ENCODE peak calls at places on chromosomes 11 and 22, in seven cellular contexts. One of them, this sample, is unnamed.

GRCh38 chr22:49291781-49292180 is 535.9 kb downstream of the BRD1 start:
- DNase-seq in neuronal stem cell: no peak
- DNase-seq in IMR-90: no peak
- DNase-seq in H1: no peak
- DNase-seq in H9: no peak
- DNase-seq in mesenchymal stem cell: no peak
- DNase-seq in trophoblast cell: no peak
- DNase-seq in this sample: no peak

GRCh38 chr11:15629690-15630321 is 515.1 kb downstream of the INSC start:
- DNase-seq in neuronal stem cell: no peak
- DNase-seq in IMR-90: no peak
- DNase-seq in H1: no peak
- DNase-seq in H9: peak
- DNase-seq in mesenchymal stem cell: no peak
- DNase-seq in trophoblast cell: peak
- DNase-seq in this sample: peak

GRCh38 chr11:38460429-38460828 is 1862.4 kb upstream of the RAG2 start:
- DNase-seq in neuronal stem cell: no peak
- DNase-seq in IMR-90: peak
- DNase-seq in H1: no peak
- DNase-seq in H9: no peak
- DNase-seq in mesenchymal stem cell: no peak
- DNase-seq in trophoblast cell: no peak
- DNase-seq in this sample: no peak

GRCh38 chr11:75855191-75855590 is 40.2 kb downstream of the UVRAG start:
- DNase-seq in neuronal stem cell: no peak
- DNase-seq in IMR-90: no peak
- DNase-seq in H1: no peak
- DNase-seq in H9: no peak
- DNase-seq in mesenchymal stem cell: no peak
- DNase-seq in trophoblast cell: no peak
- DNase-seq in this sample: no peak

GRCh38 chr11:92880391-92880790 is 89.1 kb upstream of the MTNR1B start:
- DNase-seq in neuronal stem cell: no peak
- DNase-seq in IMR-90: no peak
- DNase-seq in H1: no peak
- DNase-seq in H9: no peak
- DNase-seq in mesenchymal stem cell: no peak
- DNase-seq in trophoblast cell: no peak
- DNase-seq in this sample: no peak

GRCh38 chr11:69691449-69691848 is 12.4 kb downstream of the FGF19 start:
- DNase-seq in neuronal stem cell: no peak
- DNase-seq in IMR-90: peak
- DNase-seq in H1: no peak
- DNase-seq in H9: no peak
- DNase-seq in mesenchymal stem cell: no peak
- DNase-seq in trophoblast cell: peak
- DNase-seq in this sample: peak

GRCh38 chr22:48715511-48715910 is 1112.2 kb downstream of the BRD1 start:
- DNase-seq in neuronal stem cell: no peak
- DNase-seq in IMR-90: no peak
- DNase-seq in H1: no peak
- DNase-seq in H9: no peak
- DNase-seq in mesenchymal stem cell: no peak
- DNase-seq in trophoblast cell: no peak
- DNase-seq in this sample: no peak

GRCh38 chr11:118834428-118835028 is 43.6 kb upstream of the DDX6 start:
- DNase-seq in neuronal stem cell: no peak
- DNase-seq in IMR-90: peak
- DNase-seq in H1: no peak
- DNase-seq in H9: no peak
- DNase-seq in mesenchymal stem cell: peak
- DNase-seq in trophoblast cell: no peak
- DNase-seq in this sample: no peak

DNA sequence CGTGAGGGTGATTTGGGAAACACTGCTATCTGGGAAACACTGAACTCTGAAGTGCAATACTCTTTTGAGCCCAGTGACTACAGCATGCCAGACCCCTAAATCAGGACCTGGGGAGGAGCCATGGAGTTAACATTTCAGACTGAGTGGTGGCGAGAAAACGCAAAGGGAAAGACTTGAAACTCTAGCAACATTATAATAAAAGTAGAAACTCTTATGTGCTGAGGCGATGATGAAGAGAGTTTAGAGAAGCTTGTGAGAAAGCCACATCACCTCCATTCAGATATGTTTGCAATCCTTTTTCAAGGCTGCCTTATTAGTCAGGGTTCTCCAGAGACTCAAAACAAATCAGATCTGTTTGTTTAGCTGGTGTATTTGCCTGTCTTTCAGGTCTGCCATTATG is 1.9 kb downstream of the FEN1 start:
- DNase-seq in neuronal stem cell: no peak
- DNase-seq in IMR-90: no peak
- DNase-seq in H1: no peak
- DNase-seq in H9: no peak
- DNase-seq in mesenchymal stem cell: no peak
- DNase-seq in trophoblast cell: no peak
- DNase-seq in this sample: no peak
- H3K18ac ChIP-seq in neuronal stem cell: no peak
- H3K18ac ChIP-seq in IMR-90: no peak
- H3K18ac ChIP-seq in H1: no peak
- H3K18ac ChIP-seq in H9: no peak
- H3K18ac ChIP-seq in mesenchymal stem cell: no peak
- H3K18ac ChIP-seq in trophoblast cell: no peak
- H3K18ac ChIP-seq in this sample: no peak

GRCh38 chr11:962743-963142 is 37.1 kb downstream of the AP2A2 start:
- DNase-seq in neuronal stem cell: no peak
- DNase-seq in IMR-90: no peak
- DNase-seq in H1: no peak
- DNase-seq in H9: no peak
- DNase-seq in mesenchymal stem cell: no peak
- DNase-seq in trophoblast cell: no peak
- DNase-seq in this sample: no peak
- H2BK120ac ChIP-seq in neuronal stem cell: no peak
- H2BK120ac ChIP-seq in IMR-90: no peak
- H2BK120ac ChIP-seq in H1: no peak
- H2BK120ac ChIP-seq in H9: no peak
- H2BK120ac ChIP-seq in mesenchymal stem cell: no peak
- H2BK120ac ChIP-seq in trophoblast cell: no peak
- H2BK120ac ChIP-seq in this sample: no peak

DNA sequence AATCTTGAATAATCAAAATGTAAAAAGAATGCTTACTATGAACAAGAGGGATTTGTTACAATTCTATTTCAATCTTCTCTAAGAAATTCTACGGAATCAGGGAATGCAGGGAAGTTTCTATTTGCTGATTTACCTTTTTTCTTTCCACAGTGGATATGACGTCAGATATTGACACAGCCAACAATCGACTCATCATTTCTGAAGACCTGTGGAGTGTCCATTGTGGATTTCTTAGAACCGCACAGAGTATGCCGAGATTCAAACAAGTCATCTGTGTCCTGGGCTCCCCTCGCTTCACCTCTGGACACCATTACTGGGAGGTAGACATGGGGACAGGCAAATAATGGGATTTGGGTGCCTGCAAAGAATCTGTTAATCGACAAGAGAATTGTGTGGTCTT is 4.1 kb upstream of the RFPL1 start:
- DNase-seq in neuronal stem cell: no peak
- DNase-seq in IMR-90: no peak
- DNase-seq in H1: no peak
- DNase-seq in H9: no peak
- DNase-seq in mesenchymal stem cell: no peak
- DNase-seq in trophoblast cell: no peak
- DNase-seq in this sample: no peak
- H3K18ac ChIP-seq in neuronal stem cell: no peak
- H3K18ac ChIP-seq in IMR-90: no peak
- H3K18ac ChIP-seq in H1: no peak
- H3K18ac ChIP-seq in H9: no peak
- H3K18ac ChIP-seq in mesenchymal stem cell: no peak
- H3K18ac ChIP-seq in trophoblast cell: no peak
- H3K18ac ChIP-seq in this sample: no peak

DNA sequence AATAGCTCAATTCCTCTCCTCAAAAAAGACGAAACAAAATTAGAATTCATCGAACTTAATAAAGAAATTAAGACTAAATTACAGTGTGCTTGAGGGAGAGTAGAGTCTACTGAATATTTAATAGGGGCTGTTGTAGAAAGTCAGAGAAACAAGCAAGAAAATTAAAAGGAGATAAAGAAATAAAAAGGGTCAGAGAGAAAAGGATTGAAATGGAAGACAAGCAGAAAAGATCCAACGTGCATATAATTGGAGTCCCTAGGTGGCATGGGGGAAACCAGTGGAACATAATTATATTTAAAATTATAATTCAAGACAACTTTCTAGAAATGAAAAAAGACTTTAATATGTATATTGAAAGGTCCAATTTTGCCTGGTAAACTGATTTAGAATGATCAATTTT is 74.3 kb downstream of the ACER3 start:
- DNase-seq in neuronal stem cell: no peak
- DNase-seq in IMR-90: no peak
- DNase-seq in H1: no peak
- DNase-seq in H9: no peak
- DNase-seq in mesenchymal stem cell: peak
- DNase-seq in trophoblast cell: no peak
- DNase-seq in this sample: no peak
- H2BK120ac ChIP-seq in neuronal stem cell: no peak
- H2BK120ac ChIP-seq in IMR-90: no peak
- H2BK120ac ChIP-seq in H1: no peak
- H2BK120ac ChIP-seq in H9: no peak
- H2BK120ac ChIP-seq in mesenchymal stem cell: no peak
- H2BK120ac ChIP-seq in trophoblast cell: no peak
- H2BK120ac ChIP-seq in this sample: no peak

DNA sequence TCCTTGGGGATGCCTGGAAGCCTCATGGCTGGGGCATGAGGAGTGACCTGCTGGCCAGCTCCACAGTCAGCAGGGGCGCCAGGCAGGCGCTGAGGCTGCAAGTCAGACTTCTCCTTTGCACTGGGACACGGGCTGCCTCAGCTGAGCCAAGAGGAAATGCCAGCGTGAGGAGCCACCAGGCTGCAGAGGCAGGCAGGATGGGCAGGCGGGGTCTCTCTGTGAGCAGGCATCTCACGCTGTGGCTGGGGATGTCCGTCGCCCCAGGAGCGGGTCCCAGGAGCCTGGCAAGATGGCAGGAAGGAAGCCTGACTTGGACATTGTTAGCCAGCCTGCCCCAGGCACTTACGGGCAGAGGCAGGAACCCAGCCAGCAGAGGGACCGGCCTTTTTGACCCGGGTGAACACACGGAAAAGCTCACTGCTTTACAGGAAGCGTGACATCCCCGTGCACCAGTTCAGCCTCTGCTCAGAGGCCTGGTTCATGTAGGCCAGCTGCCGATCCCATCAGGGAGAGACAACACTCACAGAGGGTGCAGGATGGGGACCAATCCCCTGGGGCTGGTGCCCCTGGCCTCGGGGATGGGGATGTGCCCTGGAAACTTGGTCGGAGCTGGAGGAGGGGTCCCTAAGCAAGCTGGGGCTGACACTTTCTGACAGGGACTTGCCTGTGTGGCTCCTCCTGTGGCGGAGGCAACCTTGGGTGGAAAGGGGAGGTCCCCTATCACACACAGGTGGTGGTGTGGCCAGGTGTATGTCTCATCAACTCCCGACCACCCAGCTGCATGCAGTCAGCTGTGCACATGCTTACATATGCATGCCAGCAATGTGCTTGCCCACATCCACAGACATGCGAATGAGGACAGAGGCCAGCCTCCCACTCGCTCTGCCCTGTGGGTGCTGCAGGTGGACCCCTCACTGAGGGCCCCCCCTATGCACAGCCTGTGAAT is 10.0 kb downstream of the GNB1L start:
- DNase-seq in neuronal stem cell: no peak
- DNase-seq in IMR-90: peak
- DNase-seq in H1: no peak
- DNase-seq in H9: no peak
- DNase-seq in mesenchymal stem cell: peak
- DNase-seq in trophoblast cell: peak
- DNase-seq in this sample: no peak
- H3K18ac ChIP-seq in neuronal stem cell: peak
- H3K18ac ChIP-seq in IMR-90: no peak
- H3K18ac ChIP-seq in H1: no peak
- H3K18ac ChIP-seq in H9: no peak
- H3K18ac ChIP-seq in mesenchymal stem cell: no peak
- H3K18ac ChIP-seq in trophoblast cell: no peak
- H3K18ac ChIP-seq in this sample: no peak

DNA sequence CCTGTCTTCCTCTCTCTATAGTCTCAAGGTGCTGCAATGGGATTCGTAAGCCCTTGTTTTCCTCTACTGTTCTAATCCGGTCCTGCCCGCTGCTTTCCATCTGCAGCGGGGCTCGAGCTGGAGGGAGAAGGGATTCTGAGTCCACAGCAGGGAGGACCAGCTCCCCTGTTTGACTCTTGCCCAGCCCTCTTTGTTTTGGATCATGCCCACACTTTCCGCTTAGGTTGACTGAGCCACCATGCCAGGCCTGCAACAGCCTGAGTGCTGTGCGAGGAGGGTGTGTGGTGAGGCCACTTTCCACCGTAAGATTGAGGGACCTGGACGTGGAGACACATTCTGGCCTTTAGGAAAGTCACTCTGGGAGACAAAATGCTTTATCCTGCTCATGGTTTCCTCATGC is 58.3 kb downstream of the CEP164 start:
- DNase-seq in neuronal stem cell: no peak
- DNase-seq in IMR-90: no peak
- DNase-seq in H1: no peak
- DNase-seq in H9: no peak
- DNase-seq in mesenchymal stem cell: no peak
- DNase-seq in trophoblast cell: no peak
- DNase-seq in this sample: no peak
- H2BK120ac ChIP-seq in neuronal stem cell: no peak
- H2BK120ac ChIP-seq in IMR-90: no peak
- H2BK120ac ChIP-seq in H1: no peak
- H2BK120ac ChIP-seq in H9: no peak
- H2BK120ac ChIP-seq in mesenchymal stem cell: no peak
- H2BK120ac ChIP-seq in trophoblast cell: no peak
- H2BK120ac ChIP-seq in this sample: no peak

DNA sequence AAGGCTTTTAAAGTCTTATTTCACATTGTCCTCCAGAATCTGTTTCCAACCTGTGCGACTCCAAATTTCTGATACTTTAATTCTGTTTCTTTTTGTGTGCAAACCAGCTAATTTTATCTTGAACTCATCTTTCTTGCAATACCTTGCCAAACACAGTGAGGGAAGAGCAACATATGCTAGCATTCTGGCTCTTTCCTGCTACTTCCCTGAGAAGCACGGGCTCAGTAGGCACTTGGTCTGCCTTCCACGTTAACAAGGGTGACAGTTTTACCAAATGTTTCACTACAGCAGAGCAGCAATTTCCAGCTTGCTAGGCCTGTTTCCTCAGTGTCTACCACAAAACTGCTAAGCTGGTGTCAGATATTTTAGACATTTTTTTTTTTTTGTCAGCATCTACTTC is 405.8 kb downstream of the NTM start:
- DNase-seq in neuronal stem cell: no peak
- DNase-seq in IMR-90: no peak
- DNase-seq in H1: no peak
- DNase-seq in H9: no peak
- DNase-seq in mesenchymal stem cell: no peak
- DNase-seq in trophoblast cell: no peak
- DNase-seq in this sample: no peak
- H3K18ac ChIP-seq in neuronal stem cell: no peak
- H3K18ac ChIP-seq in IMR-90: no peak
- H3K18ac ChIP-seq in H1: no peak
- H3K18ac ChIP-seq in H9: no peak
- H3K18ac ChIP-seq in mesenchymal stem cell: no peak
- H3K18ac ChIP-seq in trophoblast cell: no peak
- H3K18ac ChIP-seq in this sample: no peak

GRCh38 chr11:83782329-83782728 is 496.2 kb upstream of the CCDC90B start:
- DNase-seq in neuronal stem cell: no peak
- DNase-seq in IMR-90: no peak
- DNase-seq in H1: no peak
- DNase-seq in H9: no peak
- DNase-seq in mesenchymal stem cell: no peak
- DNase-seq in trophoblast cell: no peak
- DNase-seq in this sample: no peak
- H2BK120ac ChIP-seq in neuronal stem cell: no peak
- H2BK120ac ChIP-seq in IMR-90: no peak
- H2BK120ac ChIP-seq in H1: no peak
- H2BK120ac ChIP-seq in H9: no peak
- H2BK120ac ChIP-seq in mesenchymal stem cell: no peak
- H2BK120ac ChIP-seq in trophoblast cell: no peak
- H2BK120ac ChIP-seq in this sample: no peak

This sample was measured in mesendoderm.